ENCODE peak calls at places on chromosomes 5 and 9, in four cellular contexts. T, J, O and K are unnamed samples.

GRCh38 chr5:82348749-82349148 is 70.6 kb upstream of the RPS23 start:
- DNase-seq in J (no peak), O (no peak), T (no peak), K (no peak)

GRCh38 chr9:79651251-79651795 is 79.6 kb downstream of the TLE4 start:
- DNase-seq in O (no peak), J (peak), T (peak), K (peak)

GRCh38 chr9:72977670-72978069 is 24.8 kb upstream of the ALDH1A1 start:
- DNase-seq in J (no peak), T (no peak), O (no peak), K (no peak)

GRCh38 chr5:38925154-38925925 is 79.5 kb downstream of the OSMR start:
- DNase-seq in O (no peak), J (no peak), T (peak), K (no peak)

GRCh38 chr5:139415221-139415861 is 11.5 kb upstream of the SPATA24 start:
- DNase-seq in T (no peak), J (no peak), O (no peak), K (no peak)

GRCh38 chr9:37574996-37575395 is 1.2 kb downstream of the FBXO10 start:
- DNase-seq in J (no peak), T (peak), O (no peak), K (no peak)

GRCh38 chr5:64147849-64148441 is 17.7 kb upstream of the RNF180 start:
- DNase-seq in O (peak), T (peak), J (peak), K (peak)

GRCh38 chr5:175895701-175896102 is 24.3 kb downstream of the CPLX2 start:
- DNase-seq in O (no peak), J (no peak), T (no peak), K (no peak)

GRCh38 chr9:75455444-75455921 is 367.2 kb downstream of the OSTF1 start:
- DNase-seq in O (no peak), T (peak), J (no peak), K (no peak)

GRCh38 chr5:1820381-1820780 is 19.2 kb downstream of the NDUFS6 start:
- DNase-seq in J (no peak), O (no peak), T (no peak), K (peak)

GRCh38 chr5:50655810-50656205 is 10.6 kb upstream of the PARP8 start:
- DNase-seq in T (no peak), J (no peak), O (no peak), K (no peak)

GRCh38 chr5:6307304-6307703 is 71.0 kb downstream of the MED10 start:
- DNase-seq in T (no peak), O (no peak), J (no peak), K (no peak)

GRCh38 chr5:154087260-154087659 is 48.5 kb downstream of the MFAP3 start:
- DNase-seq in O (no peak), T (peak), J (no peak), K (no peak)

GRCh38 chr5:154421868-154422267 is 23.9 kb upstream of the SAP30L start:
- DNase-seq in J (no peak), O (peak), T (peak), K (no peak)

GRCh38 chr5:13227520-13227919 is 717.0 kb downstream of the DNAH5 start:
- DNase-seq in J (no peak), T (no peak), O (no peak), K (no peak)

GRCh38 chr5:161847447-161847846 is 473 bp upstream of the GABRA1 start:
- DNase-seq in T (no peak), O (no peak), J (no peak), K (no peak)

GRCh38 chr5:9058161-9058560 is 487.7 kb downstream of the SEMA5A start:
- DNase-seq in J (no peak), T (no peak), O (no peak), K (no peak)

GRCh38 chr9:12884736-12885395 is 110.0 kb downstream of the LURAP1L start:
- DNase-seq in T (peak), O (no peak), J (no peak), K (no peak)

GRCh38 chr9:112002847-112003457 is 106.3 kb downstream of the UGCG start:
- DNase-seq in J (no peak), T (peak), O (no peak), K (no peak)

GRCh38 chr5:115033861-115034260 is 135.8 kb downstream of the TRIM36 start:
- DNase-seq in O (no peak), T (no peak), J (no peak), K (no peak)

GRCh38 chr9:33239922-33240321 is at the start of gene SPINK4:
- DNase-seq in T (no peak), O (no peak), J (no peak), K (peak)

GRCh38 chr5:108259306-108259705 is 122.6 kb downstream of the FBXL17 start:
- DNase-seq in T (peak), O (no peak), J (no peak), K (no peak)

GRCh38 chr9:20592673-20593072 is 29.6 kb downstream of the MLLT3 start:
- DNase-seq in O (no peak), T (no peak), J (no peak), K (no peak)

GRCh38 chr9:136512651-136513066 is 29.8 kb upstream of the SEC16A start:
- DNase-seq in O (peak), J (no peak), T (no peak), K (no peak)

GRCh38 chr5:110377411-110378392 is 348.8 kb downstream of the TMEM232 start:
- DNase-seq in J (no peak), O (no peak), T (peak), K (no peak)

GRCh38 chr9:26947736-26948135 is 694 bp upstream of the PLAA start:
- DNase-seq in T (no peak), J (no peak), O (no peak), K (peak)